ENCODE peak calls at places on chromosomes 11 and 22, in six cellular contexts. J is activated T-cell treated with anti-CD3 and anti-CD28 coated beads, Interleukin-2, amount 50 U/mL, for 72 hours; U is NCI-H748 treated with DMSO at 0.1 percent for 48 hours; T is Right ventricle myocardium inferior; B is HEK293T; Y is cardiac fibroblast. V is an unnamed sample.

GRCh38 chr11:123033895-123034294 is 28.0 kb downstream of the HSPA8 start:
- DNase-seq in J (no peak), U (no peak), T (no peak), B (peak; percentile 32), Y (peak; percentile 57), V (no peak)

GRCh38 chr22:49826603-49827306 is 918 bp downstream of the BRD1 start:
- DNase-seq in J (peak; percentile 40), U (no peak), T (peak; percentile 83), B (peak; percentile 32), Y (peak; percentile 41), V (no peak)

GRCh38 chr11:9158898-9159391 is 67.5 kb upstream of the SCUBE2 start:
- DNase-seq in J (no peak), U (no peak), T (no peak), B (no peak), Y (peak; percentile 86), V (no peak)

GRCh38 chr11:18312663-18313420 is 9.1 kb downstream of the HPS5 start:
- DNase-seq in J (no peak), U (no peak), T (no peak), B (no peak), Y (peak; percentile 74), V (no peak)

GRCh38 chr22:45896153-45896951 is 80.6 kb downstream of the WNT7B start:
- DNase-seq in J (no peak), U (no peak), T (peak; percentile 60), B (no peak), Y (no peak), V (no peak)

GRCh38 chr11:119764108-119764874 is 35.3 kb upstream of the NECTIN1 start:
- DNase-seq in J (no peak), U (no peak), T (peak; percentile 79), B (no peak), Y (no peak), V (no peak)

GRCh38 chr22:17411213-17411612 is 42.0 kb downstream of the CECR2 start:
- DNase-seq in J (no peak), U (no peak), T (no peak), B (no peak), Y (peak; percentile 63), V (no peak)

GRCh38 chr11:7577883-7578242 is 64.1 kb downstream of the PPFIBP2 start:
- DNase-seq in J (peak; percentile 15), U (no peak), T (no peak), B (no peak), Y (peak; percentile 51), V (no peak)

GRCh38 chr11:8608646-8609045 is 14.6 kb upstream of the STK33 start:
- DNase-seq in J (no peak), U (no peak), T (no peak), B (no peak), Y (peak; percentile 56), V (no peak)

GRCh38 chr11:7154881-7155344 is 66.1 kb downstream of the RBMXL2 start:
- DNase-seq in J (peak; percentile 1), U (no peak), T (no peak), B (no peak), Y (peak; percentile 46), V (no peak)

GRCh38 chr11:11535611-11536010 is 86.2 kb downstream of the GALNT18 start:
- DNase-seq in J (no peak), U (no peak), T (no peak), B (no peak), Y (no peak), V (no peak)

GRCh38 chr11:32015435-32015834 is 75.4 kb upstream of the RCN1 start:
- DNase-seq in J (no peak), U (no peak), T (no peak), B (no peak), Y (no peak), V (no peak)

GRCh38 chr11:126585388-126586302 is 230.2 kb downstream of the ST3GAL4 start:
- DNase-seq in J (no peak), U (peak; percentile 85), T (peak; percentile 71), B (peak; percentile 60), Y (peak; percentile 97), V (no peak)

GRCh38 chr11:121829159-121829643 is 286.8 kb downstream of the BLID start:
- DNase-seq in J (peak; percentile 12), U (no peak), T (peak; percentile 22), B (no peak), Y (peak; percentile 99), V (no peak)

GRCh38 chr11:19868281-19868821 is 155.7 kb downstream of the NAV2 start:
- DNase-seq in J (no peak), U (no peak), T (no peak), B (no peak), Y (peak; percentile 97), V (no peak)

GRCh38 chr22:40400173-40400572 is 29.8 kb downstream of the SGSM3 start:
- DNase-seq in J (peak; percentile 31), U (no peak), T (peak; percentile 87), B (no peak), Y (no peak), V (peak; percentile 16)

GRCh38 chr22:50485221-50486131 is 1.2 kb upstream of the MIOX start:
- DNase-seq in J (no peak), U (no peak), T (no peak), B (no peak), Y (no peak), V (no peak)

GRCh38 chr11:47986742-47987141 is 6.4 kb downstream of the PTPRJ start:
- DNase-seq in J (no peak), U (no peak), T (no peak), B (no peak), Y (no peak), V (no peak)